ENCODE peak calls at places on chromosomes 5 and 9, in seven cellular contexts. A is cardiac muscle cell, W is adrenal gland, R is ovary, O is AG04449, J is BE2C, Y is heart left ventricle. F is an unnamed sample.

GRCh38 chr9:76151267-76151666 is 243.0 kb downstream of the RFK start:
- DNase-seq in O (no peak), Y (no peak), J (no peak), A (no peak), R (no peak), W (no peak), F (no peak)

GRCh38 chr9:14369011-14369410 is 55.1 kb upstream of the NFIB start:
- DNase-seq in O (no peak), R (no peak), Y (no peak), J (no peak), A (no peak), W (no peak), F (no peak)

GRCh38 chr5:83473344-83474169 is 2.0 kb downstream of the VCAN start:
- DNase-seq in A (peak; percentile 99), R (peak; percentile 82), W (peak; percentile 88), Y (peak; percentile 89), J (peak; percentile 88), O (peak; percentile 88), F (peak; percentile 99)

GRCh38 chr5:39176740-39177628 is 42.4 kb downstream of the FYB1 start:
- DNase-seq in Y (no peak), J (no peak), O (no peak), R (no peak), A (no peak), W (no peak), F (no peak)

GRCh38 chr9:614421-614820 is 227.1 kb upstream of the DMRT1 start:
- DNase-seq in Y (no peak), W (no peak), R (no peak), A (no peak), O (no peak), J (no peak), F (peak; percentile 13)

GRCh38 chr5:571791-572190 is 40.3 kb upstream of the CEP72 start:
- DNase-seq in O (no peak), R (no peak), J (no peak), Y (no peak), A (no peak), W (no peak), F (no peak)

GRCh38 chr5:143887901-143888648 is 76.1 kb downstream of the HMHB1 start:
- DNase-seq in R (no peak), Y (no peak), A (peak; percentile 41), W (no peak), J (no peak), O (peak; percentile 71), F (peak; percentile 96)

GRCh38 chr5:150489358-150490295 is 18.3 kb upstream of the NDST1 start:
- DNase-seq in W (no peak), R (no peak), Y (no peak), J (no peak), O (no peak), A (peak; percentile 35), F (peak; percentile 36)

GRCh38 chr9:592733-593132 is 248.8 kb upstream of the DMRT1 start:
- DNase-seq in Y (no peak), O (no peak), R (no peak), A (no peak), J (no peak), W (no peak), F (no peak)

GRCh38 chr5:172415615-172416275 is 38.6 kb downstream of the SH3PXD2B start:
- DNase-seq in R (no peak), W (no peak), A (no peak), Y (no peak), J (no peak), O (no peak), F (no peak)

GRCh38 chr9:108468364-108468763 is 387.4 kb downstream of the ACTL7B start:
- DNase-seq in W (peak; percentile 32), O (no peak), J (peak; percentile 74), A (peak; percentile 41), Y (no peak), R (no peak), F (no peak)

GRCh38 chr5:160165137-160166068 is 46.2 kb upstream of the PWWP2A start:
- DNase-seq in J (peak; percentile 97), A (peak; percentile 99), Y (peak; percentile 93), R (peak; percentile 96), O (peak; percentile 94), W (peak; percentile 79), F (peak; percentile 99)

GRCh38 chr9:4508246-4508906 is 18.1 kb downstream of the SLC1A1 start:
- DNase-seq in J (no peak), O (peak; percentile 47), Y (no peak), A (peak; percentile 13), R (no peak), W (no peak), F (peak; percentile 82)

GRCh38 chr9:130997925-130998595 is 10.9 kb upstream of the LAMC3 start:
- DNase-seq in A (peak; percentile 74), O (no peak), R (peak; percentile 52), J (peak; percentile 89), Y (peak; percentile 87), W (peak; percentile 66), F (peak; percentile 60)

GRCh38 chr9:124257865-124258764 is at the start of gene NEK6:
- DNase-seq in A (peak; percentile 51), O (no peak), J (no peak), R (peak; percentile 61), W (no peak), Y (peak; percentile 76), F (peak; percentile 81)

GRCh38 chr9:108903437-108904103 is 30.4 kb downstream of the ELP1 start:
- DNase-seq in O (no peak), R (no peak), J (no peak), A (no peak), Y (no peak), W (no peak), F (no peak)

GRCh38 chr5:51378778-51379652 is 4.2 kb upstream of the ISL1 start:
- DNase-seq in Y (no peak), J (peak; percentile 44), A (no peak), W (no peak), R (no peak), O (no peak), F (no peak)

GRCh38 chr5:127367912-127368468 is 77.4 kb downstream of the MEGF10 start:
- DNase-seq in A (no peak), O (no peak), Y (no peak), W (no peak), J (no peak), R (no peak), F (no peak)

GRCh38 chr5:127369772-127370171 is 79.2 kb downstream of the MEGF10 start:
- DNase-seq in A (no peak), J (no peak), R (no peak), O (no peak), W (no peak), Y (no peak), F (no peak)

GRCh38 chr5:127375124-127375523 is 84.5 kb downstream of the MEGF10 start:
- DNase-seq in W (no peak), R (no peak), J (no peak), A (no peak), O (no peak), Y (no peak), F (no peak)

DNA sequence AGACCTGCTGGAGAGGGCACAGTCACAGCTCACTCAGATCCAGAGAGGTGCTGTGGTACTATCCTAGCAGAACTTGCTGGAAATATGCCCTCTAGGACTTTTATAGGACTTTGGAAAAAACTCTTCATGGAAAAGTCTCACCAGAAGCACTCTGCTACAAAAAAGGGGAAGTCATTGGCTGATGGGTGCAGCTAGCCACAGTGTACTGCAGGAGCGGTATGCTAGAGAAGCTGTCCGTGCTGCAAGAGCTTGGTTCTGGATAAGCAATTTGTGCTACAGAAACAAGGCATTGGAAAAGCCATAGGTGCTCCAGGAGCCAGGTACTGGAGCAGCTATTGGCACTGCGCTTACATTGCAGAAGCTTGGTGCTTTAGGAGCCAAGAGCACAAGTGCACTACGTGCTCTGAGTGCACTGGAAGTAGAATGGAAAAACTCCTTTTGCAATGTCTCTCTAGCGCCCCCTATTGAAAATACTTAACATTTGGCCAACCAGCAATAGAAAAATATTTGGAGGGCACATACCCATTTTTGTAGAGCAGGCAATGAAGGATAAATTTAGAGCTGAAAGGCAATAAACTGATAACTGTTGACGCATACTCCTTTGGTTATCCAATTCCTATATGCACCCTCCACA is 83.4 kb downstream of the MEGF10 start:
- DNase-seq in Y (no peak), W (no peak), J (no peak), O (no peak), R (no peak), A (no peak), F (no peak)
- TF ChIP-seq CTCF in Y (no peak), W (no peak), J (peak; percentile 59), O (no peak), R (no peak), A (peak; percentile 27), F (peak; percentile 25)

GRCh38 chr5:14871573-14872069 is at the start of gene ANKH:
- DNase-seq in W (peak; percentile 78), O (no peak), Y (peak; percentile 90), A (peak; percentile 84), J (peak; percentile 89), R (peak; percentile 88), F (peak; percentile 70)
- TF ChIP-seq CTCF in W (no peak), O (peak; percentile 47), Y (no peak), A (no peak), J (no peak), R (no peak), F (peak; percentile 22)

DNA sequence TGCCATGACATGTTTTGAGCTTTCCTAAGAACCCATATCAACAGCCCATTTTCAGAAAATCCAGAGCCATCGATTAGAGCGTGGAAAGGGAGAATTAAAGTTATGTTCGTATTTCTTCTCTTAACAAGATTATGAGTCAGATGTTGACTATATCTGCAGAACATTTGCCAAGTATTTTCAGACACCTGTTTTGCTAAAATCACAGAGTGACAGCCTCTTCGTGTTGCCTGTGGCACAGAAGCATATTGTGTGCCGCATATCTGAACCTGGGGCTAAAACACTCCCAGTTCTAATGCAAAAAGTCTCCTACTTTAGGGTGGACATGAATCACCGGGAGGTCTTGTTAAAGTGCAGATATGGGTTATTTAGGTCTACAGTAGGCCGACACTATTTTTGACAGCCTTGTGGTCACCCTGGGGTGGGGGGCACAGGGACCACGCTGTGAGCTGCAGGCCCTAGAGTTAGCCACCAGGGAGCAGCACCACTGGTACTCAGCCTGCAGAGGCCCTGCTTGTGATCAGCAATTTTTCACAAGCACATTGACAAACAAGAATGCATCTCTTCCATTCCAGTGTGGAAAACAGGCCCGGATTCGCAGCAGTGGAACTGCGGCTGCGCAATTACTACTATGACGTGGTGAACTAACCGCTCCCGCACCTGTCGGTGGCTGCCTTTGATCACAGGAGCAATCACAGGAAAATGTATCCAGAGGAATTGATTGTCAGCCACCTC is 93.5 kb downstream of the SYK start:
- DNase-seq in Y (no peak), W (no peak), J (no peak), O (no peak), A (no peak), R (no peak), F (no peak)
- TF ChIP-seq CTCF in Y (no peak), W (no peak), J (peak; percentile 72), O (peak; percentile 61), A (peak; percentile 50), R (no peak), F (peak; percentile 43)

GRCh38 chr9:91192785-91193657 is 168.7 kb downstream of the AUH start:
- DNase-seq in W (peak; percentile 88), Y (peak; percentile 84), A (peak; percentile 99), O (peak; percentile 99), J (peak; percentile 62), R (peak; percentile 85), F (peak; percentile 99)

GRCh38 chr9:91191443-91192378 is 170.0 kb downstream of the AUH start:
- DNase-seq in O (no peak), Y (no peak), W (no peak), J (no peak), R (peak; percentile 41), A (no peak), F (no peak)

GRCh38 chr9:91190062-91190461 is 171.7 kb downstream of the AUH start:
- DNase-seq in J (no peak), W (no peak), A (no peak), Y (no peak), R (no peak), O (no peak), F (no peak)

GRCh38 chr9:91193658-91194391 is 167.9 kb downstream of the AUH start:
- DNase-seq in R (peak; percentile 88), A (peak; percentile 98), Y (peak; percentile 92), W (peak; percentile 85), O (peak; percentile 69), J (peak; percentile 65), F (peak; percentile 92)

GRCh38 chr9:91192379-91192775 is 169.3 kb downstream of the AUH start:
- DNase-seq in A (peak; percentile 29), O (no peak), W (no peak), R (peak; percentile 53), J (no peak), Y (no peak), F (no peak)
- TF ChIP-seq CTCF in A (no peak), O (no peak), W (no peak), R (no peak), J (no peak), Y (no peak), F (no peak)

F was measured in AG10803.